ENCODE peak calls at places on chromosome 12, in eight cellular contexts. One of them, this sample, is unnamed. For H3K4me1, the result is how much of the 10 kb centered on the place peaks cover.

GRCh38 chr12:94074970-94075695 is 73.2 kb upstream of the PLXNC1 start:
- DNase-seq in heart left ventricle: peak
- DNase-seq in effector memory CD4-positive, alpha-beta T cell: no peak
- DNase-seq in psoas muscle: peak
- DNase-seq in cardiac muscle cell: peak
- DNase-seq in fibroblast of lung: peak
- DNase-seq in PC-3: peak
- DNase-seq in HepG2: peak
- DNase-seq in this sample: peak

GRCh38 chr12:32249701-32250270 is 143.1 kb downstream of the BICD1 start:
- DNase-seq in heart left ventricle: no peak
- DNase-seq in effector memory CD4-positive, alpha-beta T cell: no peak
- DNase-seq in psoas muscle: no peak
- DNase-seq in cardiac muscle cell: no peak
- DNase-seq in fibroblast of lung: peak
- DNase-seq in PC-3: peak
- DNase-seq in HepG2: no peak
- DNase-seq in this sample: no peak

GRCh38 chr12:114320101-114320500 is 85.8 kb downstream of the TBX5 start:
- DNase-seq in heart left ventricle: no peak
- DNase-seq in effector memory CD4-positive, alpha-beta T cell: no peak
- DNase-seq in psoas muscle: no peak
- DNase-seq in cardiac muscle cell: no peak
- DNase-seq in fibroblast of lung: no peak
- DNase-seq in PC-3: no peak
- DNase-seq in HepG2: no peak
- DNase-seq in this sample: no peak

GRCh38 chr12:47356129-47356622 is 276.4 kb upstream of the AMIGO2 start:
- DNase-seq in heart left ventricle: no peak
- DNase-seq in effector memory CD4-positive, alpha-beta T cell: no peak
- DNase-seq in psoas muscle: no peak
- DNase-seq in cardiac muscle cell: peak
- DNase-seq in fibroblast of lung: no peak
- DNase-seq in PC-3: no peak
- DNase-seq in HepG2: no peak
- DNase-seq in this sample: no peak

GRCh38 chr12:106773286-106773685 is 1.2 kb upstream of the RIC8B start:
- DNase-seq in heart left ventricle: no peak
- DNase-seq in effector memory CD4-positive, alpha-beta T cell: no peak
- DNase-seq in psoas muscle: no peak
- DNase-seq in cardiac muscle cell: no peak
- DNase-seq in fibroblast of lung: no peak
- DNase-seq in PC-3: no peak
- DNase-seq in HepG2: no peak
- DNase-seq in this sample: peak

GRCh38 chr12:27382126-27382795 is 49.6 kb downstream of the BMAL2 start:
- DNase-seq in heart left ventricle: no peak
- DNase-seq in effector memory CD4-positive, alpha-beta T cell: no peak
- DNase-seq in psoas muscle: no peak
- DNase-seq in cardiac muscle cell: no peak
- DNase-seq in fibroblast of lung: peak
- DNase-seq in PC-3: peak
- DNase-seq in HepG2: no peak
- DNase-seq in this sample: no peak

GRCh38 chr12:114026805-114027204 is 60.7 kb upstream of the RBM19 start:
- DNase-seq in heart left ventricle: no peak
- DNase-seq in effector memory CD4-positive, alpha-beta T cell: no peak
- DNase-seq in psoas muscle: no peak
- DNase-seq in cardiac muscle cell: no peak
- DNase-seq in fibroblast of lung: no peak
- DNase-seq in PC-3: no peak
- DNase-seq in HepG2: no peak
- DNase-seq in this sample: no peak

GRCh38 chr12:102702447-102703114 is 214.5 kb downstream of the PAH start:
- DNase-seq in heart left ventricle: peak
- DNase-seq in effector memory CD4-positive, alpha-beta T cell: no peak
- DNase-seq in psoas muscle: peak
- DNase-seq in cardiac muscle cell: peak
- DNase-seq in fibroblast of lung: peak
- DNase-seq in PC-3: peak
- DNase-seq in HepG2: peak
- DNase-seq in this sample: peak

GRCh38 chr12:128969480-128970055 is 116.3 kb downstream of the GLT1D1 start:
- DNase-seq in heart left ventricle: no peak
- DNase-seq in effector memory CD4-positive, alpha-beta T cell: no peak
- DNase-seq in psoas muscle: no peak
- DNase-seq in cardiac muscle cell: no peak
- DNase-seq in fibroblast of lung: peak
- DNase-seq in PC-3: peak
- DNase-seq in HepG2: no peak
- DNase-seq in this sample: no peak

GRCh38 chr12:116130431-116130830 is 147.1 kb downstream of the MED13L start:
- DNase-seq in heart left ventricle: no peak
- DNase-seq in effector memory CD4-positive, alpha-beta T cell: no peak
- DNase-seq in psoas muscle: no peak
- DNase-seq in cardiac muscle cell: peak
- DNase-seq in fibroblast of lung: peak
- DNase-seq in PC-3: no peak
- DNase-seq in HepG2: no peak
- DNase-seq in this sample: no peak

GRCh38 chr12:85568395-85569103 is 267.7 kb downstream of the RASSF9 start:
- DNase-seq in heart left ventricle: no peak
- DNase-seq in effector memory CD4-positive, alpha-beta T cell: no peak
- DNase-seq in psoas muscle: no peak
- DNase-seq in cardiac muscle cell: no peak
- DNase-seq in fibroblast of lung: peak
- DNase-seq in PC-3: peak
- DNase-seq in HepG2: peak
- DNase-seq in this sample: no peak

GRCh38 chr12:106919910-106920544 is 35.7 kb upstream of the TMEM263 start:
- DNase-seq in heart left ventricle: no peak
- DNase-seq in effector memory CD4-positive, alpha-beta T cell: no peak
- DNase-seq in psoas muscle: no peak
- DNase-seq in cardiac muscle cell: peak
- DNase-seq in fibroblast of lung: peak
- DNase-seq in PC-3: peak
- DNase-seq in HepG2: peak
- DNase-seq in this sample: no peak

GRCh38 chr12:113831486-113831885 is 134.6 kb downstream of the RBM19 start:
- DNase-seq in heart left ventricle: no peak
- DNase-seq in effector memory CD4-positive, alpha-beta T cell: no peak
- DNase-seq in psoas muscle: no peak
- DNase-seq in cardiac muscle cell: no peak
- DNase-seq in fibroblast of lung: no peak
- DNase-seq in PC-3: no peak
- DNase-seq in HepG2: no peak
- DNase-seq in this sample: no peak

GRCh38 chr12:116426391-116427136 is 132.6 kb upstream of the MAP1LC3B2 start:
- DNase-seq in heart left ventricle: peak
- DNase-seq in effector memory CD4-positive, alpha-beta T cell: no peak
- DNase-seq in psoas muscle: peak
- DNase-seq in cardiac muscle cell: peak
- DNase-seq in fibroblast of lung: peak
- DNase-seq in PC-3: peak
- DNase-seq in HepG2: no peak
- DNase-seq in this sample: peak

GRCh38 chr12:132116709-132117557 is 27.2 kb downstream of the DDX51 start:
- DNase-seq in heart left ventricle: no peak
- DNase-seq in effector memory CD4-positive, alpha-beta T cell: no peak
- DNase-seq in psoas muscle: no peak
- DNase-seq in cardiac muscle cell: no peak
- DNase-seq in fibroblast of lung: no peak
- DNase-seq in PC-3: no peak
- DNase-seq in HepG2: no peak
- DNase-seq in this sample: no peak

GRCh38 chr12:119730381-119730780 is 62.4 kb downstream of the PRKAB1 start:
- DNase-seq in heart left ventricle: no peak
- DNase-seq in effector memory CD4-positive, alpha-beta T cell: no peak
- DNase-seq in psoas muscle: no peak
- DNase-seq in cardiac muscle cell: no peak
- DNase-seq in fibroblast of lung: no peak
- DNase-seq in PC-3: no peak
- DNase-seq in HepG2: no peak
- DNase-seq in this sample: no peak

GRCh38 chr12:76471579-76471978 is 88.0 kb downstream of the OSBPL8 start:
- DNase-seq in heart left ventricle: no peak
- DNase-seq in effector memory CD4-positive, alpha-beta T cell: no peak
- DNase-seq in psoas muscle: no peak
- DNase-seq in cardiac muscle cell: no peak
- DNase-seq in fibroblast of lung: no peak
- DNase-seq in PC-3: no peak
- DNase-seq in HepG2: no peak
- DNase-seq in this sample: no peak

GRCh38 chr12:95548539-95549391 is 2.5 kb downstream of the USP44 start:
- DNase-seq in heart left ventricle: peak
- DNase-seq in effector memory CD4-positive, alpha-beta T cell: peak
- DNase-seq in psoas muscle: peak
- DNase-seq in cardiac muscle cell: no peak
- DNase-seq in fibroblast of lung: peak
- DNase-seq in PC-3: no peak
- DNase-seq in HepG2: no peak
- DNase-seq in this sample: peak

GRCh38 chr12:108175310-108175709 is 46.2 kb downstream of the WSCD2 start:
- DNase-seq in heart left ventricle: no peak
- DNase-seq in effector memory CD4-positive, alpha-beta T cell: no peak
- DNase-seq in psoas muscle: no peak
- DNase-seq in cardiac muscle cell: peak
- DNase-seq in fibroblast of lung: no peak
- DNase-seq in PC-3: no peak
- DNase-seq in HepG2: no peak
- DNase-seq in this sample: no peak

GRCh38 chr12:108174641-108175040 is 45.6 kb downstream of the WSCD2 start:
- DNase-seq in heart left ventricle: no peak
- DNase-seq in effector memory CD4-positive, alpha-beta T cell: no peak
- DNase-seq in psoas muscle: no peak
- DNase-seq in cardiac muscle cell: no peak
- DNase-seq in fibroblast of lung: no peak
- DNase-seq in PC-3: no peak
- DNase-seq in HepG2: no peak
- DNase-seq in this sample: no peak

GRCh38 chr12:108179305-108179704 is 50.2 kb downstream of the WSCD2 start:
- DNase-seq in heart left ventricle: no peak
- DNase-seq in effector memory CD4-positive, alpha-beta T cell: no peak
- DNase-seq in psoas muscle: no peak
- DNase-seq in cardiac muscle cell: no peak
- DNase-seq in fibroblast of lung: no peak
- DNase-seq in PC-3: no peak
- DNase-seq in HepG2: no peak
- DNase-seq in this sample: no peak

GRCh38 chr12:108176292-108176691 is 47.2 kb downstream of the WSCD2 start:
- DNase-seq in heart left ventricle: no peak
- DNase-seq in effector memory CD4-positive, alpha-beta T cell: no peak
- DNase-seq in psoas muscle: no peak
- DNase-seq in cardiac muscle cell: no peak
- DNase-seq in fibroblast of lung: no peak
- DNase-seq in PC-3: no peak
- DNase-seq in HepG2: no peak
- DNase-seq in this sample: no peak

GRCh38 chr12:108177131-108177530 is 48.0 kb downstream of the WSCD2 start:
- DNase-seq in heart left ventricle: no peak
- DNase-seq in effector memory CD4-positive, alpha-beta T cell: no peak
- DNase-seq in psoas muscle: no peak
- DNase-seq in cardiac muscle cell: no peak
- DNase-seq in fibroblast of lung: no peak
- DNase-seq in PC-3: no peak
- DNase-seq in HepG2: no peak
- DNase-seq in this sample: no peak
- H3K4me1 ChIP-seq in heart left ventricle: under half
- H3K4me1 ChIP-seq in effector memory CD4-positive, alpha-beta T cell: under half
- H3K4me1 ChIP-seq in psoas muscle: under half
- H3K4me1 ChIP-seq in cardiac muscle cell: under half
- H3K4me1 ChIP-seq in fibroblast of lung: under half
- H3K4me1 ChIP-seq in PC-3: under half
- H3K4me1 ChIP-seq in HepG2: under half
- H3K4me1 ChIP-seq in this sample: under half

GRCh38 chr12:67572492-67572891 is 76.1 kb upstream of the DYRK2 start:
- DNase-seq in heart left ventricle: no peak
- DNase-seq in effector memory CD4-positive, alpha-beta T cell: no peak
- DNase-seq in psoas muscle: no peak
- DNase-seq in cardiac muscle cell: no peak
- DNase-seq in fibroblast of lung: no peak
- DNase-seq in PC-3: no peak
- DNase-seq in HepG2: no peak
- DNase-seq in this sample: no peak

GRCh38 chr12:67568055-67568454 is 80.5 kb upstream of the DYRK2 start:
- DNase-seq in heart left ventricle: no peak
- DNase-seq in effector memory CD4-positive, alpha-beta T cell: no peak
- DNase-seq in psoas muscle: no peak
- DNase-seq in cardiac muscle cell: no peak
- DNase-seq in fibroblast of lung: no peak
- DNase-seq in PC-3: no peak
- DNase-seq in HepG2: no peak
- DNase-seq in this sample: no peak

GRCh38 chr12:67578976-67579661 is 69.4 kb upstream of the DYRK2 start:
- DNase-seq in heart left ventricle: no peak
- DNase-seq in effector memory CD4-positive, alpha-beta T cell: no peak
- DNase-seq in psoas muscle: no peak
- DNase-seq in cardiac muscle cell: peak
- DNase-seq in fibroblast of lung: peak
- DNase-seq in PC-3: no peak
- DNase-seq in HepG2: no peak
- DNase-seq in this sample: no peak

DNA sequence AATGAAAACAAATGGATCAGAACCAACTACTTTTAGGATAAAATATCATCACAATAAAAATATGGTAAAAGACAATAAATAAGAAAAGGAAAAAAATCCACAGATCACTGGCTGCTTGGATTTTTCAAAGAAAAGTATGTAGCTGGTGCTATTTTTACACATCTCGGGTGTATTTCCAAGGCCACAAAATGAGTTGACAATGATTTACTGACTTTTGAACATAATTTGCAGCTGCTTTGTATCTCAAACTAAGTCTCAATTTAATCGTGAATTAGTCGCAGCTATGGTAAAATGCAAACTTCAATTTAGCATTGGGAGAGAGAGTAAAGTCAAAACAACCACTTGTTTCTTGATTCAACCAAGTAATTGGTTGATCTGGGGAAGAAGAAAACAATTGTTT is 75.1 kb upstream of the DYRK2 start:
- DNase-seq in heart left ventricle: no peak
- DNase-seq in effector memory CD4-positive, alpha-beta T cell: no peak
- DNase-seq in psoas muscle: no peak
- DNase-seq in cardiac muscle cell: no peak
- DNase-seq in fibroblast of lung: no peak
- DNase-seq in PC-3: no peak
- DNase-seq in HepG2: no peak
- DNase-seq in this sample: no peak
- H3K4me3 ChIP-seq in heart left ventricle: no peak
- H3K4me3 ChIP-seq in effector memory CD4-positive, alpha-beta T cell: no peak
- H3K4me3 ChIP-seq in psoas muscle: no peak
- H3K4me3 ChIP-seq in cardiac muscle cell: no peak
- H3K4me3 ChIP-seq in fibroblast of lung: no peak
- H3K4me3 ChIP-seq in PC-3: no peak
- H3K4me3 ChIP-seq in HepG2: no peak
- H3K4me3 ChIP-seq in this sample: no peak

GRCh38 chr12:122838841-122839240 is 3.6 kb downstream of the HIP1R start:
- DNase-seq in heart left ventricle: no peak
- DNase-seq in effector memory CD4-positive, alpha-beta T cell: no peak
- DNase-seq in psoas muscle: no peak
- DNase-seq in cardiac muscle cell: no peak
- DNase-seq in fibroblast of lung: no peak
- DNase-seq in PC-3: no peak
- DNase-seq in HepG2: no peak
- DNase-seq in this sample: no peak
- H3K4me1 ChIP-seq in heart left ventricle: under half
- H3K4me1 ChIP-seq in effector memory CD4-positive, alpha-beta T cell: under half
- H3K4me1 ChIP-seq in psoas muscle: under half
- H3K4me1 ChIP-seq in cardiac muscle cell: under half
- H3K4me1 ChIP-seq in fibroblast of lung: under half
- H3K4me1 ChIP-seq in PC-3: half or more
- H3K4me1 ChIP-seq in HepG2: half or more
- H3K4me1 ChIP-seq in this sample: under half

GRCh38 chr12:91179315-91179714 is 3.3 kb downstream of the DCN start:
- DNase-seq in heart left ventricle: no peak
- DNase-seq in effector memory CD4-positive, alpha-beta T cell: no peak
- DNase-seq in psoas muscle: no peak
- DNase-seq in cardiac muscle cell: peak
- DNase-seq in fibroblast of lung: no peak
- DNase-seq in PC-3: peak
- DNase-seq in HepG2: no peak
- DNase-seq in this sample: no peak
- H3K4me3 ChIP-seq in heart left ventricle: peak
- H3K4me3 ChIP-seq in effector memory CD4-positive, alpha-beta T cell: no peak
- H3K4me3 ChIP-seq in psoas muscle: peak
- H3K4me3 ChIP-seq in cardiac muscle cell: no peak
- H3K4me3 ChIP-seq in fibroblast of lung: peak
- H3K4me3 ChIP-seq in PC-3: no peak
- H3K4me3 ChIP-seq in HepG2: no peak
- H3K4me3 ChIP-seq in this sample: peak

This sample was measured in ovary.